ENCODE peak calls at places on chromosomes 7 and 10, in six cellular contexts. V is GM12892, G is K562, T is SK-N-SH, U is H1, X is GM12891. C is an unnamed sample.

GRCh38 chr7:27548304-27548703 is 114.4 kb downstream of the HIBADH start:
- DNase-seq in V (no peak), G (no peak), T (no peak), U (no peak), X (no peak), C (no peak)

GRCh38 chr7:95609277-95609971 is 13.1 kb upstream of the PDK4 start:
- DNase-seq in V (no peak), G (no peak), T (no peak), U (no peak), X (no peak), C (peak)

GRCh38 chr7:155466142-155466813 is 8.3 kb downstream of the EN2 start:
- DNase-seq in V (no peak), G (no peak), T (peak), U (no peak), X (no peak), C (no peak)

GRCh38 chr10:78952686-78953085 is 116.1 kb upstream of the ZMIZ1 start:
- DNase-seq in V (no peak), G (no peak), T (no peak), U (no peak), X (no peak), C (no peak)

GRCh38 chr10:3961082-3961481 is 176.1 kb upstream of the KLF6 start:
- DNase-seq in V (no peak), G (no peak), T (no peak), U (no peak), X (no peak), C (no peak)

GRCh38 chr10:92222603-92223275 is 68.1 kb downstream of the CPEB3 start:
- DNase-seq in V (no peak), G (no peak), T (no peak), U (no peak), X (no peak), C (no peak)

GRCh38 chr7:45400680-45401079 is 173.5 kb upstream of the ADCY1 start:
- DNase-seq in V (no peak), G (no peak), T (no peak), U (no peak), X (no peak), C (no peak)

GRCh38 chr7:28015169-28015568 is 165.4 kb downstream of the JAZF1 start:
- DNase-seq in V (no peak), G (no peak), T (no peak), U (no peak), X (no peak), C (no peak)

GRCh38 chr7:80499350-80499955 is 12.4 kb downstream of the GNAT3 start:
- DNase-seq in V (no peak), G (no peak), T (no peak), U (no peak), X (no peak), C (peak)

GRCh38 chr7:100719523-100720319 is 547 bp upstream of the EPO start:
- DNase-seq in V (no peak), G (no peak), T (no peak), U (no peak), X (no peak), C (peak)
- TF ChIP-seq TAF1 in V (no peak), G (no peak), T (no peak), U (no peak), X (no peak), C (no peak)

GRCh38 chr10:110498087-110498981 is 627 bp downstream of the DUSP5 start:
- DNase-seq in V (no peak), G (peak), T (peak), U (peak), X (no peak), C (no peak)
- TF ChIP-seq TAF1 in V (no peak), G (no peak), T (no peak), U (no peak), X (no peak), C (no peak)

GRCh38 chr10:122078965-122079401 is 90.0 kb downstream of the TACC2 start:
- DNase-seq in V (no peak), G (no peak), T (no peak), U (no peak), X (no peak), C (no peak)
- TF ChIP-seq TAF1 in V (no peak), G (no peak), T (no peak), U (no peak), X (no peak), C (no peak)

GRCh38 chr10:31701546-31701945 is 227.1 kb downstream of the ARHGAP12 start:
- DNase-seq in V (no peak), G (no peak), T (no peak), U (no peak), X (no peak), C (no peak)

GRCh38 chr10:31700222-31700621 is 228.4 kb downstream of the ARHGAP12 start:
- DNase-seq in V (no peak), G (no peak), T (no peak), U (no peak), X (no peak), C (no peak)

GRCh38 chr10:31697271-31698168 is 231.1 kb downstream of the ARHGAP12 start:
- DNase-seq in V (no peak), G (no peak), T (peak), U (no peak), X (no peak), C (no peak)

GRCh38 chr10:31694929-31695837 is 233.4 kb downstream of the ARHGAP12 start:
- DNase-seq in V (no peak), G (no peak), T (no peak), U (no peak), X (no peak), C (no peak)

DNA sequence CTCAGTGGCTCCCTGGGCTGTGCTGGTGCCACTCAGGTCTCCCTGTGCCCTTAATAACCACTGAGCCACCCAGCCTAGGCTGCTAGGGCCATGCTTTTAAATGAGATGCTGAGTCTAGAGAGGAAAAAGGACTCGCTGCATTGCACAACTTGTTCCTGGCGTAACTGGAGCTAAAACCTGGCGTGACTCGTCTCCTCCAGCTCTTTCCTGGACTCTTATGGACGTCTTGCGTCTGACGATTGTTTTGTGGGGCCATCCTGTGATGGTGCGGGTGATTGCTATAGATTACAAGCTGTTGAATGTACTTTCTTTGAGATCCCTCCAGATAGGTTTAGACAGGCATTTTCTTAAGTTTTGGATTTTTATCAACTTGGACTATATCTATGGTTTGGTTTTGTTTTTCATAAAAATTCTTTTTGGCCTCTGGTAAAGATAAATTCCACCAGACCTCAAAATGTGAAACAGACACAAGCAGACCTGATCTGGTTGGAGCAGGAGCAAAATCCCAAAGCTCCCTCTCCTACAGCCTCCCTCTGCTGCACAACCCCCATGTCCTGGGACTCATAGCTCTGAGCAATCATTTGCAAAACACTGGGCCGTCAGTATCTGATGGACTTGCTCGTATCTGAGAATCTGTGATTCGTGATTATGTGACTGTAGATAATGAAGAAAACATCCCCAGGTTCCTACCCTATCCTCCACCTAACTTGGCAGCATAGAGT is 230.3 kb downstream of the ARHGAP12 start:
- DNase-seq in V (no peak), G (no peak), T (no peak), U (no peak), X (no peak), C (no peak)
- TF ChIP-seq TAF1 in V (no peak), G (no peak), T (no peak), U (no peak), X (no peak), C (no peak)